ENCODE peak calls at places on chromosomes 4 and X, in seven cellular contexts. D is T-cell; O is Jurkat, Clone E6-1; M is caudate nucleus; T is neural progenitor cell; W is T-helper 2 cell; X is stimulated activated naive CD4-positive, alpha-beta T cell treated with Interleukin-2 at 50 U/mL for 16 hours. C is an unnamed sample.

GRCh38 chr4:36027203-36027602 is 217.1 kb downstream of the ARAP2 start:
- DNase-seq in X (no peak), O (no peak), D (no peak), T (peak; percentile 83), W (no peak), M (no peak), C (no peak)

GRCh38 chrX:120755066-120755846 is 120.4 kb downstream of the CT47B1 start:
- DNase-seq in W (no peak), M (no peak), O (peak; percentile 35), X (no peak), T (peak; percentile 3), D (peak; percentile 8), C (no peak)

GRCh38 chrX:153609917-153610833 is 11.2 kb upstream of the CCNQ start:
- DNase-seq in M (peak; percentile 79), X (peak; percentile 74), T (peak; percentile 86), O (peak; percentile 57), W (peak; percentile 64), D (peak; percentile 75), C (peak; percentile 73)

GRCh38 chr4:39541987-39542632 is 14.9 kb upstream of the UGDH start:
- DNase-seq in W (no peak), O (no peak), X (no peak), T (no peak), D (no peak), M (no peak), C (no peak)

GRCh38 chr4:8939887-8940742 is 68.5 kb upstream of the HMX1 start:
- DNase-seq in T (no peak), M (no peak), O (no peak), W (no peak), D (no peak), X (no peak), C (no peak)

GRCh38 chr4:67871867-67872266 is 11.9 kb downstream of the TMPRSS11D start:
- DNase-seq in X (no peak), W (no peak), M (no peak), D (no peak), O (peak; percentile 30), T (peak; percentile 33), C (peak; percentile 24)

GRCh38 chrX:68428431-68428830 is 4.9 kb downstream of the OPHN1 start:
- DNase-seq in O (no peak), X (no peak), M (no peak), T (no peak), W (no peak), D (no peak), C (no peak)

GRCh38 chr4:108592674-108592986 is 27.7 kb upstream of the RPL34 start:
- DNase-seq in W (no peak), T (no peak), X (no peak), D (no peak), O (no peak), M (no peak), C (no peak)

GRCh38 chr4:139028191-139028661 is 12.6 kb downstream of the NOCT start:
- DNase-seq in D (no peak), T (peak; percentile 13), O (no peak), X (no peak), M (peak; percentile 46), W (no peak), C (no peak)

GRCh38 chr4:183727482-183727881 is 68.4 kb downstream of the TRAPPC11 start:
- DNase-seq in D (no peak), O (no peak), M (no peak), T (no peak), X (no peak), W (no peak), C (no peak)

GRCh38 chrX:148588649-148589310 is 88.4 kb downstream of the AFF2 start:
- DNase-seq in X (no peak), T (no peak), D (no peak), M (no peak), W (no peak), O (no peak), C (no peak)

GRCh38 chr4:33104190-33104773 is 2384.1 kb downstream of the PCDH7 start:
- DNase-seq in T (no peak), W (no peak), M (no peak), O (no peak), D (no peak), X (no peak), C (no peak)

GRCh38 chr4:74117024-74117534 is 18.1 kb upstream of the CXCL2 start:
- DNase-seq in X (no peak), W (no peak), M (peak; percentile 65), D (no peak), T (no peak), O (no peak), C (no peak)

GRCh38 chrX:47146121-47146935 is 1.3 kb downstream of the RBM10 start:
- DNase-seq in T (no peak), D (no peak), W (no peak), X (no peak), O (no peak), M (no peak), C (no peak)

GRCh38 chrX:80765226-80765625 is 44.5 kb downstream of the BRWD3 start:
- DNase-seq in D (no peak), T (no peak), M (no peak), X (no peak), O (no peak), W (no peak), C (no peak)

GRCh38 chr4:56186808-56187523 is 200.3 kb downstream of the AASDH start:
- DNase-seq in W (no peak), X (no peak), M (no peak), D (no peak), T (peak; percentile 44), O (no peak), C (no peak)

GRCh38 chrX:17535229-17535628 is 160.2 kb downstream of the NHS start:
- DNase-seq in M (no peak), D (peak; percentile 15), O (peak; percentile 17), W (peak; percentile 7), T (peak; percentile 23), X (no peak), C (no peak)

GRCh38 chr4:181819951-181820350 is 423.3 kb upstream of the TENM3 start:
- DNase-seq in W (no peak), D (no peak), O (no peak), T (no peak), M (no peak), X (no peak), C (no peak)

GRCh38 chr4:663438-664428 is 10.3 kb downstream of the ATP5ME start:
- DNase-seq in O (peak; percentile 69), W (peak; percentile 53), X (peak; percentile 77), T (peak; percentile 83), M (no peak), D (peak; percentile 78), C (peak; percentile 78)

GRCh38 chr4:146095091-146095690 is 80.3 kb upstream of the LSM6 start:
- DNase-seq in T (peak; percentile 82), W (no peak), O (peak; percentile 32), M (no peak), X (no peak), D (no peak), C (peak; percentile 9)

GRCh38 chr4:70508801-70509200 is 9.6 kb upstream of the AMTN start:
- DNase-seq in W (no peak), D (no peak), X (no peak), O (no peak), M (no peak), T (no peak), C (no peak)

C was measured in immature natural killer cell.